ENCODE peak calls at places on chromosomes 7 and 10, in five cellular contexts. One of them, this sample, is unnamed.

GRCh38 chr7:21448974-21449373 is 21.1 kb downstream of the SP4 start:
- DNase-seq in head of caudate nucleus: no peak
- DNase-seq in activated CD4-positive, alpha-beta T cell treated with anti-CD3 and anti-CD28 coated beads, Interleukin-2, amount 10 ng/mL, durations not matched to agents 7 days and 5 days: no peak
- DNase-seq in neural crest cell: no peak
- DNase-seq in NCI-H1436 treated with DMSO at 0.1 percent for 48 hours: no peak
- DNase-seq in this sample: no peak

GRCh38 chr7:152521420-152522337 is 85.9 kb upstream of the KMT2C start:
- DNase-seq in head of caudate nucleus: no peak
- DNase-seq in activated CD4-positive, alpha-beta T cell treated with anti-CD3 and anti-CD28 coated beads, Interleukin-2, amount 10 ng/mL, durations not matched to agents 7 days and 5 days: no peak
- DNase-seq in neural crest cell: no peak
- DNase-seq in NCI-H1436 treated with DMSO at 0.1 percent for 48 hours: no peak
- DNase-seq in this sample: no peak

GRCh38 chr7:154928136-154929005 is 74.6 kb downstream of the PAXIP1 start:
- DNase-seq in head of caudate nucleus: peak; percentile 36
- DNase-seq in activated CD4-positive, alpha-beta T cell treated with anti-CD3 and anti-CD28 coated beads, Interleukin-2, amount 10 ng/mL, durations not matched to agents 7 days and 5 days: peak; percentile 61
- DNase-seq in neural crest cell: no peak
- DNase-seq in NCI-H1436 treated with DMSO at 0.1 percent for 48 hours: peak; percentile 55
- DNase-seq in this sample: no peak

GRCh38 chr10:127522298-127522697 is 26.8 kb upstream of the NPS start:
- DNase-seq in head of caudate nucleus: no peak
- DNase-seq in activated CD4-positive, alpha-beta T cell treated with anti-CD3 and anti-CD28 coated beads, Interleukin-2, amount 10 ng/mL, durations not matched to agents 7 days and 5 days: no peak
- DNase-seq in neural crest cell: no peak
- DNase-seq in NCI-H1436 treated with DMSO at 0.1 percent for 48 hours: no peak
- DNase-seq in this sample: no peak

GRCh38 chr7:45567713-45568112 is 6.5 kb upstream of the ADCY1 start:
- DNase-seq in head of caudate nucleus: no peak
- DNase-seq in activated CD4-positive, alpha-beta T cell treated with anti-CD3 and anti-CD28 coated beads, Interleukin-2, amount 10 ng/mL, durations not matched to agents 7 days and 5 days: no peak
- DNase-seq in neural crest cell: no peak
- DNase-seq in NCI-H1436 treated with DMSO at 0.1 percent for 48 hours: no peak
- DNase-seq in this sample: no peak

GRCh38 chr10:117461766-117462423 is 80.7 kb upstream of the EMX2 start:
- DNase-seq in head of caudate nucleus: no peak
- DNase-seq in activated CD4-positive, alpha-beta T cell treated with anti-CD3 and anti-CD28 coated beads, Interleukin-2, amount 10 ng/mL, durations not matched to agents 7 days and 5 days: no peak
- DNase-seq in neural crest cell: no peak
- DNase-seq in NCI-H1436 treated with DMSO at 0.1 percent for 48 hours: no peak
- DNase-seq in this sample: no peak

GRCh38 chr7:77649950-77650349 is 46.3 kb upstream of the RSBN1L start:
- DNase-seq in head of caudate nucleus: no peak
- DNase-seq in activated CD4-positive, alpha-beta T cell treated with anti-CD3 and anti-CD28 coated beads, Interleukin-2, amount 10 ng/mL, durations not matched to agents 7 days and 5 days: no peak
- DNase-seq in neural crest cell: no peak
- DNase-seq in NCI-H1436 treated with DMSO at 0.1 percent for 48 hours: no peak
- DNase-seq in this sample: no peak

GRCh38 chr10:96287392-96288105 is 16.2 kb upstream of the BLNK start:
- DNase-seq in head of caudate nucleus: no peak
- DNase-seq in activated CD4-positive, alpha-beta T cell treated with anti-CD3 and anti-CD28 coated beads, Interleukin-2, amount 10 ng/mL, durations not matched to agents 7 days and 5 days: no peak
- DNase-seq in neural crest cell: no peak
- DNase-seq in NCI-H1436 treated with DMSO at 0.1 percent for 48 hours: no peak
- DNase-seq in this sample: no peak

GRCh38 chr7:127995157-127995865 is 35.9 kb downstream of the LRRC4 start:
- DNase-seq in head of caudate nucleus: no peak
- DNase-seq in activated CD4-positive, alpha-beta T cell treated with anti-CD3 and anti-CD28 coated beads, Interleukin-2, amount 10 ng/mL, durations not matched to agents 7 days and 5 days: no peak
- DNase-seq in neural crest cell: no peak
- DNase-seq in NCI-H1436 treated with DMSO at 0.1 percent for 48 hours: no peak
- DNase-seq in this sample: no peak

GRCh38 chr10:58830748-58831147 is 318.1 kb downstream of the BICC1 start:
- DNase-seq in head of caudate nucleus: no peak
- DNase-seq in activated CD4-positive, alpha-beta T cell treated with anti-CD3 and anti-CD28 coated beads, Interleukin-2, amount 10 ng/mL, durations not matched to agents 7 days and 5 days: no peak
- DNase-seq in neural crest cell: no peak
- DNase-seq in NCI-H1436 treated with DMSO at 0.1 percent for 48 hours: no peak
- DNase-seq in this sample: no peak

GRCh38 chr7:149635561-149636329 is 137.6 kb downstream of the ZNF467 start:
- DNase-seq in head of caudate nucleus: no peak
- DNase-seq in activated CD4-positive, alpha-beta T cell treated with anti-CD3 and anti-CD28 coated beads, Interleukin-2, amount 10 ng/mL, durations not matched to agents 7 days and 5 days: no peak
- DNase-seq in neural crest cell: no peak
- DNase-seq in NCI-H1436 treated with DMSO at 0.1 percent for 48 hours: no peak
- DNase-seq in this sample: no peak

GRCh38 chr10:48442809-48443177 is 136.3 kb downstream of the MAPK8 start:
- DNase-seq in head of caudate nucleus: no peak
- DNase-seq in activated CD4-positive, alpha-beta T cell treated with anti-CD3 and anti-CD28 coated beads, Interleukin-2, amount 10 ng/mL, durations not matched to agents 7 days and 5 days: no peak
- DNase-seq in neural crest cell: no peak
- DNase-seq in NCI-H1436 treated with DMSO at 0.1 percent for 48 hours: no peak
- DNase-seq in this sample: no peak

GRCh38 chr7:46032936-46033335 is 111.9 kb upstream of the IGFBP3 start:
- DNase-seq in head of caudate nucleus: no peak
- DNase-seq in activated CD4-positive, alpha-beta T cell treated with anti-CD3 and anti-CD28 coated beads, Interleukin-2, amount 10 ng/mL, durations not matched to agents 7 days and 5 days: no peak
- DNase-seq in neural crest cell: no peak
- DNase-seq in NCI-H1436 treated with DMSO at 0.1 percent for 48 hours: no peak
- DNase-seq in this sample: no peak

GRCh38 chr7:154566877-154567276 is 436.0 kb downstream of the PAXIP1 start:
- DNase-seq in head of caudate nucleus: no peak
- DNase-seq in activated CD4-positive, alpha-beta T cell treated with anti-CD3 and anti-CD28 coated beads, Interleukin-2, amount 10 ng/mL, durations not matched to agents 7 days and 5 days: no peak
- DNase-seq in neural crest cell: no peak
- DNase-seq in NCI-H1436 treated with DMSO at 0.1 percent for 48 hours: no peak
- DNase-seq in this sample: no peak

GRCh38 chr7:149833495-149834130 is 4.6 kb upstream of the ZNF862 start:
- DNase-seq in head of caudate nucleus: no peak
- DNase-seq in activated CD4-positive, alpha-beta T cell treated with anti-CD3 and anti-CD28 coated beads, Interleukin-2, amount 10 ng/mL, durations not matched to agents 7 days and 5 days: no peak
- DNase-seq in neural crest cell: no peak
- DNase-seq in NCI-H1436 treated with DMSO at 0.1 percent for 48 hours: no peak
- DNase-seq in this sample: no peak

GRCh38 chr7:44147026-44147881 is 6.1 kb upstream of the MYL7 start:
- DNase-seq in head of caudate nucleus: peak; percentile 58
- DNase-seq in activated CD4-positive, alpha-beta T cell treated with anti-CD3 and anti-CD28 coated beads, Interleukin-2, amount 10 ng/mL, durations not matched to agents 7 days and 5 days: no peak
- DNase-seq in neural crest cell: no peak
- DNase-seq in NCI-H1436 treated with DMSO at 0.1 percent for 48 hours: no peak
- DNase-seq in this sample: no peak

GRCh38 chr10:11604742-11605650 is 6.5 kb downstream of the USP6NL start:
- DNase-seq in head of caudate nucleus: no peak
- DNase-seq in activated CD4-positive, alpha-beta T cell treated with anti-CD3 and anti-CD28 coated beads, Interleukin-2, amount 10 ng/mL, durations not matched to agents 7 days and 5 days: no peak
- DNase-seq in neural crest cell: no peak
- DNase-seq in NCI-H1436 treated with DMSO at 0.1 percent for 48 hours: no peak
- DNase-seq in this sample: no peak

GRCh38 chr7:22430457-22430856 is 69.5 kb downstream of the STEAP1B start:
- DNase-seq in head of caudate nucleus: no peak
- DNase-seq in activated CD4-positive, alpha-beta T cell treated with anti-CD3 and anti-CD28 coated beads, Interleukin-2, amount 10 ng/mL, durations not matched to agents 7 days and 5 days: no peak
- DNase-seq in neural crest cell: no peak
- DNase-seq in NCI-H1436 treated with DMSO at 0.1 percent for 48 hours: no peak
- DNase-seq in this sample: no peak

GRCh38 chr7:37690206-37690605 is 6.6 kb downstream of the GPR141 start:
- DNase-seq in head of caudate nucleus: no peak
- DNase-seq in activated CD4-positive, alpha-beta T cell treated with anti-CD3 and anti-CD28 coated beads, Interleukin-2, amount 10 ng/mL, durations not matched to agents 7 days and 5 days: no peak
- DNase-seq in neural crest cell: no peak
- DNase-seq in NCI-H1436 treated with DMSO at 0.1 percent for 48 hours: no peak
- DNase-seq in this sample: no peak

GRCh38 chr10:23095966-23096813 is 811 bp downstream of the MSRB2 start:
- DNase-seq in head of caudate nucleus: peak; percentile 46
- DNase-seq in activated CD4-positive, alpha-beta T cell treated with anti-CD3 and anti-CD28 coated beads, Interleukin-2, amount 10 ng/mL, durations not matched to agents 7 days and 5 days: peak; percentile 33
- DNase-seq in neural crest cell: no peak
- DNase-seq in NCI-H1436 treated with DMSO at 0.1 percent for 48 hours: no peak
- DNase-seq in this sample: peak; percentile 20

GRCh38 chr7:3887071-3887691 is 586.1 kb downstream of the SDK1 start:
- DNase-seq in head of caudate nucleus: no peak
- DNase-seq in activated CD4-positive, alpha-beta T cell treated with anti-CD3 and anti-CD28 coated beads, Interleukin-2, amount 10 ng/mL, durations not matched to agents 7 days and 5 days: no peak
- DNase-seq in neural crest cell: no peak
- DNase-seq in NCI-H1436 treated with DMSO at 0.1 percent for 48 hours: no peak
- DNase-seq in this sample: no peak

GRCh38 chr7:75937958-75938786 is 23.2 kb downstream of the POR start:
- DNase-seq in head of caudate nucleus: peak; percentile 84
- DNase-seq in activated CD4-positive, alpha-beta T cell treated with anti-CD3 and anti-CD28 coated beads, Interleukin-2, amount 10 ng/mL, durations not matched to agents 7 days and 5 days: no peak
- DNase-seq in neural crest cell: no peak
- DNase-seq in NCI-H1436 treated with DMSO at 0.1 percent for 48 hours: no peak
- DNase-seq in this sample: no peak

GRCh38 chr10:132410056-132410778 is 13.2 kb downstream of the PWWP2B start:
- DNase-seq in head of caudate nucleus: no peak
- DNase-seq in activated CD4-positive, alpha-beta T cell treated with anti-CD3 and anti-CD28 coated beads, Interleukin-2, amount 10 ng/mL, durations not matched to agents 7 days and 5 days: no peak
- DNase-seq in neural crest cell: no peak
- DNase-seq in NCI-H1436 treated with DMSO at 0.1 percent for 48 hours: no peak
- DNase-seq in this sample: no peak

GRCh38 chr10:99784025-99784730 is 1.7 kb downstream of the ABCC2 start:
- DNase-seq in head of caudate nucleus: no peak
- DNase-seq in activated CD4-positive, alpha-beta T cell treated with anti-CD3 and anti-CD28 coated beads, Interleukin-2, amount 10 ng/mL, durations not matched to agents 7 days and 5 days: no peak
- DNase-seq in neural crest cell: no peak
- DNase-seq in NCI-H1436 treated with DMSO at 0.1 percent for 48 hours: no peak
- DNase-seq in this sample: no peak

GRCh38 chr10:13784067-13784466 is 197.3 kb downstream of the PRPF18 start:
- DNase-seq in head of caudate nucleus: no peak
- DNase-seq in activated CD4-positive, alpha-beta T cell treated with anti-CD3 and anti-CD28 coated beads, Interleukin-2, amount 10 ng/mL, durations not matched to agents 7 days and 5 days: peak; percentile 58
- DNase-seq in neural crest cell: no peak
- DNase-seq in NCI-H1436 treated with DMSO at 0.1 percent for 48 hours: no peak
- DNase-seq in this sample: no peak

GRCh38 chr10:28293238-28294168 is 9.4 kb downstream of the MPP7 start:
- DNase-seq in head of caudate nucleus: no peak
- DNase-seq in activated CD4-positive, alpha-beta T cell treated with anti-CD3 and anti-CD28 coated beads, Interleukin-2, amount 10 ng/mL, durations not matched to agents 7 days and 5 days: no peak
- DNase-seq in neural crest cell: no peak
- DNase-seq in NCI-H1436 treated with DMSO at 0.1 percent for 48 hours: no peak
- DNase-seq in this sample: no peak

GRCh38 chr10:23331567-23332290 is 12.9 kb downstream of the C10orf67 start:
- DNase-seq in head of caudate nucleus: no peak
- DNase-seq in activated CD4-positive, alpha-beta T cell treated with anti-CD3 and anti-CD28 coated beads, Interleukin-2, amount 10 ng/mL, durations not matched to agents 7 days and 5 days: no peak
- DNase-seq in neural crest cell: no peak
- DNase-seq in NCI-H1436 treated with DMSO at 0.1 percent for 48 hours: no peak
- DNase-seq in this sample: no peak

GRCh38 chr7:128909605-128910568 is 622 bp downstream of the KCP start:
- DNase-seq in head of caudate nucleus: no peak
- DNase-seq in activated CD4-positive, alpha-beta T cell treated with anti-CD3 and anti-CD28 coated beads, Interleukin-2, amount 10 ng/mL, durations not matched to agents 7 days and 5 days: no peak
- DNase-seq in neural crest cell: no peak
- DNase-seq in NCI-H1436 treated with DMSO at 0.1 percent for 48 hours: no peak
- DNase-seq in this sample: no peak

GRCh38 chr10:91758303-91759146 is 39.7 kb upstream of the TNKS2 start:
- DNase-seq in head of caudate nucleus: peak; percentile 13
- DNase-seq in activated CD4-positive, alpha-beta T cell treated with anti-CD3 and anti-CD28 coated beads, Interleukin-2, amount 10 ng/mL, durations not matched to agents 7 days and 5 days: peak; percentile 15
- DNase-seq in neural crest cell: no peak
- DNase-seq in NCI-H1436 treated with DMSO at 0.1 percent for 48 hours: peak; percentile 11
- DNase-seq in this sample: no peak

GRCh38 chr10:103661198-103661950 is 167.9 kb downstream of the NEURL1 start:
- DNase-seq in head of caudate nucleus: no peak
- DNase-seq in activated CD4-positive, alpha-beta T cell treated with anti-CD3 and anti-CD28 coated beads, Interleukin-2, amount 10 ng/mL, durations not matched to agents 7 days and 5 days: peak; percentile 70
- DNase-seq in neural crest cell: peak; percentile 24
- DNase-seq in NCI-H1436 treated with DMSO at 0.1 percent for 48 hours: peak; percentile 58
- DNase-seq in this sample: no peak

This sample was measured in progenitor cell of endocrine pancreas.